ENCODE peak calls at places on chromosomes 3 and 15, in five cellular contexts. N is KG1; T is RWPE1; Z is CD8-positive, alpha-beta memory T cell; Y is uterus. V is an unnamed sample.

GRCh38 chr3:9028134-9028533 is 64.9 kb upstream of the RAD18 start:
- DNase-seq in Z (no peak), N (no peak), T (no peak), Y (peak; percentile 87), V (peak; percentile 93)

GRCh38 chr3:38588995-38589937 is 60.2 kb downstream of the SCN5A start:
- DNase-seq in T (no peak), N (no peak), Y (no peak), Z (no peak), V (peak; percentile 1)

GRCh38 chr15:70826634-70827033 is 27.3 kb downstream of the LARP6 start:
- DNase-seq in T (peak; percentile 70), Z (no peak), Y (no peak), N (no peak), V (peak; percentile 80)

GRCh38 chr3:23264413-23264812 is 61.3 kb downstream of the UBE2E2 start:
- DNase-seq in Z (no peak), N (no peak), Y (no peak), T (peak; percentile 30), V (no peak)

GRCh38 chr3:107738486-107739183 is 215.9 kb downstream of the BBX start:
- DNase-seq in Z (no peak), N (no peak), Y (no peak), T (no peak), V (no peak)

GRCh38 chr3:126313166-126313565 is 44.0 kb downstream of the KLF15 start:
- DNase-seq in Y (no peak), N (no peak), T (no peak), Z (no peak), V (no peak)

GRCh38 chr3:13544293-13544831 is 4.6 kb upstream of the FBLN2 start:
- DNase-seq in N (no peak), Y (no peak), Z (no peak), T (peak; percentile 13), V (no peak)

GRCh38 chr3:152834354-152835310 is at the start of gene P2RY1:
- DNase-seq in Z (no peak), T (peak; percentile 69), Y (peak; percentile 72), N (peak; percentile 65), V (peak; percentile 57)

GRCh38 chr3:197501879-197502620 is 53.7 kb downstream of the BDH1 start:
- DNase-seq in Z (no peak), Y (no peak), N (peak; percentile 20), T (no peak), V (no peak)

GRCh38 chr3:15064299-15064834 is 748 bp downstream of the MRPS25 start:
- DNase-seq in N (no peak), Z (no peak), T (peak; percentile 19), Y (no peak), V (no peak)

GRCh38 chr3:112508860-112509259 is 9.6 kb upstream of the BTLA start:
- DNase-seq in Z (no peak), T (no peak), N (no peak), Y (no peak), V (no peak)

GRCh38 chr3:11764931-11765363 is 81.7 kb downstream of the TAMM41 start:
- DNase-seq in Y (no peak), Z (no peak), N (no peak), T (peak; percentile 56), V (no peak)

GRCh38 chr3:119257654-119258410 is 17.2 kb upstream of the B4GALT4 start:
- DNase-seq in T (no peak), Z (no peak), Y (no peak), N (no peak), V (no peak)

GRCh38 chr3:122101646-122102045 is 46.5 kb downstream of the CD86 start:
- DNase-seq in Z (no peak), N (peak; percentile 77), Y (no peak), T (peak; percentile 26), V (no peak)

GRCh38 chr3:32460031-32460749 is 42.5 kb downstream of the CMTM6 start:
- DNase-seq in T (no peak), Y (no peak), Z (peak; percentile 59), N (peak; percentile 41), V (no peak)

GRCh38 chr3:66836363-66837152 is 161.5 kb upstream of the KBTBD8 start:
- DNase-seq in T (no peak), N (no peak), Y (no peak), Z (no peak), V (no peak)

GRCh38 chr3:42057561-42058211 is 33.5 kb upstream of the TRAK1 start:
- DNase-seq in Z (no peak), Y (no peak), T (no peak), N (no peak), V (no peak)

GRCh38 chr3:113293348-113293747 is 82.0 kb downstream of the BOC start:
- DNase-seq in T (no peak), N (no peak), Y (no peak), Z (no peak), V (no peak)

GRCh38 chr15:92232317-92232716 is 161.4 kb upstream of the ST8SIA2 start:
- DNase-seq in T (no peak), N (no peak), Z (no peak), Y (no peak), V (no peak)

GRCh38 chr3:46896386-46896785 is 18.9 kb downstream of the PTH1R start:
- DNase-seq in T (no peak), Y (no peak), Z (no peak), N (no peak), V (peak; percentile 56)

GRCh38 chr3:63912768-63913588 is 795 bp upstream of the SCAANT1 start:
- DNase-seq in Y (peak; percentile 66), N (no peak), Z (peak; percentile 43), T (peak; percentile 60), V (peak; percentile 48)

GRCh38 chr15:52183562-52184173 is 7.5 kb downstream of the GNB5 start:
- DNase-seq in N (no peak), Y (no peak), T (peak; percentile 30), Z (no peak), V (no peak)

GRCh38 chr3:77460326-77460725 is 420.4 kb downstream of the ROBO2 start:
- DNase-seq in Y (no peak), Z (no peak), N (no peak), T (no peak), V (no peak)

GRCh38 chr3:34258271-34259015 is 460.0 kb downstream of the PDCD6IP start:
- DNase-seq in N (no peak), Z (no peak), Y (no peak), T (no peak), V (no peak)

GRCh38 chr3:48561045-48561736 is 2.4 kb downstream of the UCN2 start:
- DNase-seq in N (no peak), T (no peak), Z (no peak), Y (peak; percentile 64), V (peak; percentile 89)

GRCh38 chr15:63729115-63729884 is 104.4 kb downstream of the HERC1 start:
- DNase-seq in Z (no peak), T (no peak), N (no peak), Y (no peak), V (no peak)

GRCh38 chr3:71658131-71658530 is 67.1 kb downstream of the EIF4E3 start:
- DNase-seq in Z (no peak), Y (peak; percentile 74), T (peak; percentile 58), N (no peak), V (peak; percentile 94)

GRCh38 chr3:41464401-41464800 is 265.1 kb downstream of the CTNNB1 start:
- DNase-seq in Z (no peak), N (no peak), T (no peak), Y (no peak), V (no peak)

GRCh38 chr3:171901615-171902312 is 58.6 kb downstream of the TMEM212 start:
- DNase-seq in Y (no peak), Z (no peak), N (no peak), T (no peak), V (no peak)

GRCh38 chr3:148763921-148764320 is 63.7 kb upstream of the CPB1 start:
- DNase-seq in Y (no peak), N (no peak), Z (no peak), T (no peak), V (no peak)

GRCh38 chr3:191141728-191142127 is 57.3 kb upstream of the OSTN start:
- DNase-seq in Y (no peak), T (peak; percentile 73), Z (no peak), N (no peak), V (no peak)

GRCh38 chr3:13673207-13673606 is 124.3 kb downstream of the FBLN2 start:
- DNase-seq in T (no peak), Y (no peak), N (no peak), Z (no peak), V (no peak)

GRCh38 chr15:59170295-59170881 is 36.3 kb upstream of the LDHAL6B start:
- DNase-seq in Z (no peak), T (peak; percentile 47), Y (no peak), N (no peak), V (peak; percentile 90)

GRCh38 chr15:29636140-29636539 is 186.1 kb downstream of the TJP1 start:
- DNase-seq in Z (no peak), Y (no peak), T (no peak), N (no peak), V (no peak)

GRCh38 chr3:51718547-51719412 is 11.9 kb downstream of the GRM2 start:
- DNase-seq in N (peak; percentile 18), T (peak; percentile 28), Z (no peak), Y (no peak), V (no peak)

GRCh38 chr15:68082735-68083134 is 28.6 kb downstream of the PIAS1 start:
- DNase-seq in T (no peak), N (no peak), Y (no peak), Z (no peak), V (no peak)

GRCh38 chr15:82549199-82549665 is 9.0 kb upstream of the RPS17 start:
- DNase-seq in T (no peak), Z (no peak), Y (no peak), N (no peak), V (no peak)

GRCh38 chr3:58341376-58341775 is 8.7 kb downstream of the PXK start:
- DNase-seq in T (no peak), Z (no peak), N (no peak), Y (no peak), V (no peak)

GRCh38 chr3:17800232-17800631 is 57.8 kb upstream of the TBC1D5 start:
- DNase-seq in T (no peak), Z (no peak), Y (no peak), N (no peak), V (no peak)

V was measured in tibial artery.